ENCODE peak calls at places on chromosome 17, in eight cellular contexts. W is astrocyte of the spinal cord; N is epithelial cell of esophagus; B is CD8-positive, alpha-beta T cell; M is pancreas; C is body of pancreas; D is GM12878; E is lower lobe of right lung. H is an unnamed sample.

GRCh38 chr17:27256225-27257030 is 37.5 kb upstream of the WSB1 start:
- DNase-seq in D (no peak), E (no peak), N (no peak), B (no peak), W (peak; percentile 79), M (no peak), C (no peak), H (no peak)

GRCh38 chr17:78108726-78109488 is 19.6 kb downstream of the TMC6 start:
- DNase-seq in D (no peak), M (no peak), N (no peak), B (no peak), E (no peak), C (no peak), W (no peak), H (no peak)

GRCh38 chr17:31008374-31009035 is 37.7 kb downstream of the RNF135 start:
- DNase-seq in E (peak; percentile 78), W (peak; percentile 64), N (peak; percentile 58), D (no peak), B (peak; percentile 42), M (peak; percentile 90), C (peak; percentile 62), H (peak; percentile 24)

GRCh38 chr17:10328206-10328605 is 44.6 kb downstream of the MYH13 start:
- DNase-seq in B (no peak), E (no peak), D (no peak), W (no peak), C (no peak), N (no peak), M (no peak), H (no peak)

GRCh38 chr17:46108120-46108519 is 85.1 kb downstream of the KANSL1 start:
- DNase-seq in D (no peak), C (no peak), E (no peak), M (no peak), W (no peak), N (no peak), B (no peak), H (no peak)

GRCh38 chr17:55778389-55779118 is 27.7 kb downstream of the PCTP start:
- DNase-seq in M (no peak), E (no peak), D (no peak), W (no peak), N (no peak), B (no peak), C (no peak), H (no peak)

GRCh38 chr17:64190468-64190867 is 60.5 kb upstream of the ERN1 start:
- DNase-seq in D (no peak), M (no peak), B (no peak), W (no peak), N (peak; percentile 9), E (no peak), C (no peak), H (no peak)

GRCh38 chr17:64355536-64356303 is 34.9 kb downstream of the PECAM1 start:
- DNase-seq in W (no peak), C (no peak), N (no peak), M (no peak), E (no peak), B (no peak), D (no peak), H (no peak)

GRCh38 chr17:39165178-39165843 is 650 bp downstream of the ARL5C start:
- DNase-seq in B (no peak), M (peak; percentile 67), C (peak; percentile 9), E (no peak), N (no peak), W (no peak), D (no peak), H (no peak)

GRCh38 chr17:45228985-45229517 is 7.4 kb downstream of the FMNL1 start:
- DNase-seq in C (peak; percentile 86), E (peak; percentile 93), W (peak; percentile 80), M (peak; percentile 76), D (peak; percentile 68), N (peak; percentile 89), B (peak; percentile 60), H (peak; percentile 73)

GRCh38 chr17:41421116-41421515 is 3.3 kb downstream of the KRT37 start:
- DNase-seq in C (no peak), N (peak; percentile 92), E (no peak), B (no peak), M (no peak), W (no peak), D (no peak), H (no peak)

GRCh38 chr17:47621293-47622178 is 28.2 kb upstream of the KPNB1 start:
- DNase-seq in C (peak; percentile 37), M (no peak), N (peak; percentile 92), W (peak; percentile 96), B (no peak), D (no peak), E (no peak), H (no peak)
- H3K4me3 ChIP-seq in C (no peak overlapping the region), M (no peak overlapping the region), N (no peak overlapping the region), W (no peak overlapping the region), B (no peak overlapping the region), D (no peak overlapping the region), E (no peak overlapping the region), H (no peak overlapping the region)

DNA sequence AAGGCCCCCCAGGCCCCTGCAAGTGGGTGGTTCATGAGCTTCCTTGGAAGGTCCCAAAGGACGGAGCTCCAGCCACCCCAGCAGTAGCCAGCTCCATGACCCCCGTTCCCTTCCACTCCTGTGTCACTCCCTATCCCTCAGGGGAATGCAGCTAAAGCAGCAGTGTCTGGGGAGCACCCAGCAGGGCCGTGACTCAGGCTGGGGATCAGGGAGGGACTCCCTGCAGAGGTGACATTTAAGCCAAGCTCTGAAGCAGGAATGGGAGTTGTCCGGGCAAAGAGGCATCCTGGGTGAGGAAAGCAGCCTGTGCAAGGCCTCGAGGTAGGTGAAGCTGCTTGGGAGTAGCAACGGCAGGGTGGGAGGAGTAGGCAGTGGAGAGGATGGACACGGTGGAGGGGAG is 11.1 kb upstream of the NPTX1 start:
- DNase-seq in B (no peak), E (no peak), D (no peak), M (no peak), W (no peak), N (no peak), C (no peak), H (no peak)
- TF ChIP-seq CTCF in B (no peak), E (no peak), D (no peak), M (no peak), W (no peak), N (no peak), C (no peak), H (no peak)

DNA sequence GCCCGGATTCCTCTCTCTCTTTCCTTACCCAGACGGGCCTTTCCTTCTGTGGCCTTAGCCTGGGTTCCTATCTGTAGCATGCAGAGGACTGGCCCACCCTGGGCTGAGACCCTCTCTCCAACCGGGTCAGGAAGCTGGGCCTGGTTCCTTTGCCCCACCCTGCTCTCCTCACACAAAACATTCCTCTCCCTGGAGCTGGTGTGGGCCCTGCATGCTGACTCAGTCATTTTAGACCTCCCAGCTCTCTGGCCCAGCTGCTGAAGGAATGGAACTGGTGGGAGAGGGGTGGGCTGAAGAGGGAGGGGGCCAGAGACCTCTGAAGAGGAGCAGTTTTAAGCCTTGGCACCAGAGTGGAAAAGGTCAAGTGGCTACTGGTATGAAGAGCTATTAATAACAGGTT is 957 bp downstream of the MYL4 start:
- DNase-seq in C (no peak), E (no peak), D (no peak), N (no peak), B (no peak), M (no peak), W (no peak), H (no peak)
- H3K4me3 ChIP-seq in C (no peak overlapping the region), E (no peak overlapping the region), D (no peak overlapping the region), N (no peak overlapping the region), B (no peak overlapping the region), M (no peak overlapping the region), W (no peak overlapping the region), H (no peak overlapping the region)

GRCh38 chr17:60960398-60961065 is 282.9 kb downstream of the BCAS3 start:
- DNase-seq in W (no peak), D (no peak), B (no peak), M (no peak), E (no peak), N (no peak), C (no peak), H (no peak)
- TF ChIP-seq CTCF in W (no peak), D (no peak), B (no peak), M (no peak), E (no peak), N (no peak), C (no peak), H (no peak)

GRCh38 chr17:32445976-32446375 is 1.7 kb downstream of the PSMD11 start:
- DNase-seq in C (no peak), W (peak; percentile 35), E (no peak), N (peak; percentile 51), D (no peak), B (no peak), M (no peak), H (no peak)
- H3K4me3 ChIP-seq in C (no peak overlapping the region), W (peak overlapping the region; percentile 98), E (peak overlapping the region; percentile 100), N (peak overlapping the region; percentile 96), D (peak overlapping the region; percentile 97), B (no peak overlapping the region), M (no peak overlapping the region), H (peak overlapping the region; percentile 65)

GRCh38 chr17:11627301-11627700 is 29.0 kb downstream of the DNAH9 start:
- DNase-seq in N (no peak), B (no peak), C (no peak), W (no peak), E (no peak), M (no peak), D (no peak), H (no peak)

GRCh38 chr17:11624968-11625367 is 26.7 kb downstream of the DNAH9 start:
- DNase-seq in C (no peak), B (no peak), E (no peak), W (no peak), D (no peak), N (no peak), M (no peak), H (no peak)

GRCh38 chr17:11628831-11629230 is 30.6 kb downstream of the DNAH9 start:
- DNase-seq in W (no peak), D (no peak), C (no peak), M (no peak), N (no peak), B (no peak), E (no peak), H (no peak)

GRCh38 chr17:11625878-11626277 is 27.6 kb downstream of the DNAH9 start:
- DNase-seq in C (no peak), N (no peak), W (no peak), B (no peak), E (no peak), M (no peak), D (no peak), H (no peak)

GRCh38 chr17:11628374-11628773 is 30.1 kb downstream of the DNAH9 start:
- DNase-seq in B (no peak), M (no peak), W (no peak), C (no peak), E (no peak), N (no peak), D (no peak), H (no peak)
- TF ChIP-seq CTCF in B (no peak), M (no peak), W (no peak), C (no peak), E (no peak), N (no peak), D (no peak), H (no peak)

DNA sequence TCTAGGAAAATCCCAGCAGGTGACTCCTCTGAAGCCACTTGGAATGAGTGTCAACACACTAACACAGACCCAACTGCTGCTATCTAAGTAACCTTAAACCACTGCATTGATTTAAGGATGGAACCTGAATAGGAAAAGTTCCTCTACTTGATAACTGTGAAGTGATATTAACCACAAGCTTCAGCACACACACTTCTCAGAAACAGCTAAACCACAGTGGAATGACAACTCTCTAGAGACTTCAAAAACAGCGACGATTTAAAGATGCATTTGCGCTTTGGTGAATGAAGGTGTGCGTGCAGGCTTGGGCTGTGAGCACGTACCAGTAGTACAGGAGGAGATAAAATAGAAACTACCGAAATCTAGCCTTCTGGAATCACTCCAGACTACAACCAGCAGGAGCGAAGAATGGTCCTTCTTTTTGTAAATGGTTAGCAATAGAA is 137.6 kb upstream of the CORO6 start:
- DNase-seq in C (no peak), N (no peak), E (no peak), B (peak; percentile 26), W (peak; percentile 58), D (peak; percentile 85), M (no peak), H (peak; percentile 66)
- H3K4me3 ChIP-seq in C (peak overlapping the region; percentile 36), N (peak overlapping the region; percentile 56), E (peak overlapping the region; percentile 92), B (peak overlapping the region; percentile 84), W (peak overlapping the region; percentile 71), D (peak overlapping the region; percentile 88), M (peak overlapping the region; percentile 48), H (peak overlapping the region; percentile 74)